ENCODE peak calls at places on chromosomes 7 and 10, in four cellular contexts. Y is ovary, U is adrenal gland, S is suprapubic skin. X is an unnamed sample. For H3K27me3, the result is how much of the 10 kb centered on the place peaks cover.

GRCh38 chr7:33425385-33425784 is 296.0 kb downstream of the BBS9 start:
- DNase-seq in Y (no peak), S (no peak), U (no peak), X (no peak)

GRCh38 chr10:59631882-59632281 is 77.8 kb downstream of the SLC16A9 start:
- DNase-seq in U (no peak), Y (no peak), S (no peak), X (no peak)

GRCh38 chr7:105011771-105012502 is 2.1 kb upstream of the KMT2E start:
- DNase-seq in Y (peak), U (no peak), S (no peak), X (peak)

GRCh38 chr7:142476077-142476476 is 218.2 kb upstream of the PRSS58 start:
- DNase-seq in Y (no peak), S (no peak), U (no peak), X (no peak)

GRCh38 chr10:89301721-89302445 is at the start of gene IFIT2:
- DNase-seq in Y (no peak), S (no peak), U (peak), X (peak)

GRCh38 chr10:31146496-31147219 is 115.0 kb upstream of the ZNF438 start:
- DNase-seq in S (no peak), Y (peak), U (no peak), X (no peak)

GRCh38 chr10:71656220-71656619 is 63.4 kb downstream of the C10orf105 start:
- DNase-seq in S (no peak), U (no peak), Y (no peak), X (no peak)

GRCh38 chr7:44936322-44936721 is 42.5 kb downstream of the MYO1G start:
- DNase-seq in U (no peak), S (no peak), Y (no peak), X (no peak)

GRCh38 chr10:8297951-8298350 is 243.5 kb downstream of the GATA3 start:
- DNase-seq in U (no peak), Y (no peak), S (no peak), X (no peak)

GRCh38 chr7:1055084-1055450 is 10.7 kb downstream of the GPR146 start:
- DNase-seq in U (peak), S (peak), Y (peak), X (peak)

GRCh38 chr10:105292236-105292635 is 651.1 kb downstream of the SORCS3 start:
- DNase-seq in Y (no peak), U (no peak), S (no peak), X (no peak)

GRCh38 chr10:69801434-69802315 is at the start of gene COL13A1:
- DNase-seq in U (peak), S (peak), Y (no peak), X (peak)

GRCh38 chr7:1931248-1931950 is 261.3 kb downstream of the ELFN1 start:
- DNase-seq in S (no peak), U (no peak), Y (no peak), X (no peak)

GRCh38 chr10:78657622-78658165 is 411.1 kb upstream of the ZMIZ1 start:
- DNase-seq in S (peak), U (peak), Y (peak), X (peak)

GRCh38 chr7:149154021-149154420 is 6.8 kb downstream of the ZNF398 start:
- DNase-seq in U (no peak), S (no peak), Y (no peak), X (no peak)

GRCh38 chr7:131016230-131016629 is 282.2 kb upstream of the KLF14 start:
- DNase-seq in U (no peak), Y (no peak), S (no peak), X (no peak)

GRCh38 chr7:43647772-43648643 is 65.1 kb downstream of the STK17A start:
- DNase-seq in S (peak), Y (peak), U (peak), X (peak)
- TF ChIP-seq POLR2A in S (no peak), Y (no peak), U (no peak), X (no peak)

GRCh38 chr10:1517684-1518083 is 219.6 kb downstream of the ADARB2 start:
- DNase-seq in Y (no peak), U (no peak), S (no peak), X (no peak)
- H3K27me3 ChIP-seq in Y (under half), U (under half), S (under half), X (under half)

DNA sequence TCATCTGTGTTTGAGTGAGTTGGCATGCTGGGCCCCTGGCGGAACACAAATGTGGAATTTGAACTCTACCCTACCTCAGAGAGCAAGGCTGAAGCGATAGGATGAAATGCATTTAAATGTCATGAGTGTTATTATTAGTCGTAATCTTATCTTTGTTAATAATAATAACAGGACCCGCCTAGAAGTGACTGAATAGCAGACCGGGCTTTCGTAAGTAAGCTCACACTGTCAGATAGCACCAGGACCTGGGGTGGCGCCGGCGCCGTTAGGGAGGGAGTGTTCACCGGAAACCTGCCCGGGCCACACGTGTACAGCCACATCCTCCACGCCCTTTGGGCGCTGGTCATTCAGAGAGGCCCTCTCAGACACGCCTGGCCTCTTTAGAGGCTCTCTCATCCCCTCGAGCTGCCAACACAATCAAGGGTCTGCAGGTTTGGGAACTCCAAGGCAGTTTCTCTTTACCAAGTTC is 63.6 kb downstream of the GRK5 start:
- DNase-seq in S (no peak), U (peak), Y (peak), X (peak)
- H3K4me3 ChIP-seq in S (no peak), U (no peak), Y (no peak), X (no peak)

GRCh38 chr10:73967022-73967429 is 30.9 kb upstream of the VCL start:
- DNase-seq in S (no peak), Y (no peak), U (no peak), X (no peak)
- TF ChIP-seq POLR2A in S (no peak), Y (no peak), U (no peak), X (no peak)

X was measured in transverse colon.